ENCODE peak calls at places on chromosomes 7 and 10, in ten cellular contexts. L is GM12865; T is WTC11; M is AG09319; W is Caki2; E is right atrium auricular region; Q is effector memory CD4-positive, alpha-beta T cell; R is KBM-7; I is AG09309; C is H9. F is an unnamed sample.

GRCh38 chr10:6399241-6399701 is 180.8 kb downstream of the PRKCQ start:
- DNase-seq in L (no peak), T (no peak), M (no peak), W (peak), E (no peak), Q (no peak), R (peak), I (no peak), C (no peak), F (no peak)

GRCh38 chr10:8060704-8061121 is 6.2 kb downstream of the GATA3 start:
- DNase-seq in L (peak), T (no peak), M (no peak), W (no peak), E (no peak), Q (no peak), R (no peak), I (no peak), C (no peak), F (no peak)

GRCh38 chr7:10860516-10860915 is 113.2 kb upstream of the PHF14 start:
- DNase-seq in L (no peak), T (no peak), M (no peak), W (no peak), E (no peak), Q (no peak), R (no peak), I (no peak), C (no peak), F (no peak)

GRCh38 chr7:139231513-139232376 is 708 bp downstream of the UBN2 start:
- DNase-seq in L (peak), T (peak), M (no peak), W (peak), E (no peak), Q (no peak), R (peak), I (no peak), C (peak), F (no peak)

GRCh38 chr10:132058111-132058745 is 7.5 kb upstream of the JAKMIP3 start:
- DNase-seq in L (no peak), T (no peak), M (no peak), W (no peak), E (no peak), Q (no peak), R (no peak), I (no peak), C (no peak), F (no peak)

GRCh38 chr7:130349911-130350782 is 5.5 kb downstream of the CPA5 start:
- DNase-seq in L (peak), T (no peak), M (no peak), W (no peak), E (no peak), Q (no peak), R (peak), I (no peak), C (no peak), F (no peak)

GRCh38 chr10:101682172-101682825 is 12.7 kb downstream of the FBXW4 start:
- DNase-seq in L (no peak), T (no peak), M (no peak), W (no peak), E (no peak), Q (no peak), R (no peak), I (no peak), C (no peak), F (no peak)

GRCh38 chr10:98267894-98268693 is at the start of gene LOXL4:
- DNase-seq in L (no peak), T (peak), M (no peak), W (no peak), E (no peak), Q (no peak), R (peak), I (no peak), C (no peak), F (no peak)

GRCh38 chr10:131921191-131921590 is 20.4 kb downstream of the PPP2R2D start:
- DNase-seq in L (peak), T (peak), M (no peak), W (no peak), E (no peak), Q (no peak), R (no peak), I (no peak), C (peak), F (no peak)

GRCh38 chr10:94439275-94439861 is 37.0 kb downstream of the TBC1D12 start:
- DNase-seq in L (peak), T (peak), M (no peak), W (no peak), E (no peak), Q (no peak), R (peak), I (no peak), C (peak), F (no peak)

GRCh38 chr7:24936121-24936824 is 43.7 kb downstream of the OSBPL3 start:
- DNase-seq in L (peak), T (no peak), M (no peak), W (no peak), E (no peak), Q (no peak), R (peak), I (peak), C (no peak), F (no peak)

GRCh38 chr7:107181172-107181571 is 12.4 kb downstream of the HBP1 start:
- DNase-seq in L (no peak), T (no peak), M (no peak), W (no peak), E (no peak), Q (no peak), R (no peak), I (no peak), C (no peak), F (no peak)

GRCh38 chr7:58086871-58087535 is 637.0 kb downstream of the ZNF716 start:
- DNase-seq in L (no peak), T (no peak), M (no peak), W (no peak), E (no peak), Q (no peak), R (no peak), I (no peak), C (no peak), F (no peak)

GRCh38 chr7:101555269-101555920 is 73.7 kb downstream of the MYL10 start:
- DNase-seq in L (no peak), T (no peak), M (no peak), W (no peak), E (no peak), Q (no peak), R (no peak), I (no peak), C (peak), F (no peak)

GRCh38 chr7:85176197-85176596 is 10.7 kb downstream of the SEMA3D start:
- DNase-seq in L (no peak), T (no peak), M (no peak), W (no peak), E (no peak), Q (no peak), R (no peak), I (no peak), C (no peak), F (no peak)

GRCh38 chr7:114539575-114539974 is 125.0 kb downstream of the FOXP2 start:
- DNase-seq in L (peak), T (no peak), M (no peak), W (peak), E (no peak), Q (no peak), R (peak), I (no peak), C (no peak), F (peak)

GRCh38 chr7:2004841-2005351 is 227.8 kb downstream of the MAD1L1 start:
- DNase-seq in L (no peak), T (peak), M (no peak), W (no peak), E (no peak), Q (no peak), R (no peak), I (no peak), C (peak), F (no peak)

GRCh38 chr10:34526758-34527730 is 288.1 kb downstream of the PARD3 start:
- DNase-seq in L (peak), T (no peak), M (peak), W (peak), E (no peak), Q (no peak), R (peak), I (peak), C (peak), F (peak)

GRCh38 chr10:34866848-34867247 is 51.8 kb upstream of the PARD3 start:
- DNase-seq in L (peak), T (peak), M (no peak), W (no peak), E (no peak), Q (no peak), R (peak), I (no peak), C (peak), F (no peak)